ENCODE peak calls at places on chromosomes 4 and X, in nine cellular contexts. Q is foreskin keratinocyte, I is RWPE1, X is suprapubic skin, B is PC-3, N is GM13977, F is heart right ventricle, D is GM12865, J is Calu3. L is an unnamed sample.
A peak's percentile ranks its signal among the peaks of the same experiment; 100 is the strongest.

GRCh38 chrX:8189096-8189830 is 18.2 kb upstream of the VCX2 start:
- DNase-seq in Q (peak; percentile 33), I (peak; percentile 20), X (no peak), B (no peak), N (no peak), F (no peak), D (no peak), J (no peak), L (no peak)

GRCh38 chr4:109631709-109632108 is 71.5 kb downstream of the CASP6 start:
- DNase-seq in Q (no peak), I (no peak), X (no peak), B (peak; percentile 11), N (no peak), F (peak; percentile 8), D (no peak), J (no peak), L (no peak)

GRCh38 chr4:54568184-54568583 is 89.6 kb upstream of the KIT start:
- DNase-seq in Q (no peak), I (peak; percentile 65), X (no peak), B (peak; percentile 82), N (no peak), F (no peak), D (no peak), J (no peak), L (no peak)

GRCh38 chr4:1408418-1408817 is 2.2 kb upstream of the NKX1-1 start:
- DNase-seq in Q (no peak), I (no peak), X (no peak), B (no peak), N (peak; percentile 35), F (no peak), D (no peak), J (no peak), L (peak; percentile 33)

GRCh38 chr4:20305976-20306375 is 54.3 kb downstream of the SLIT2 start:
- DNase-seq in Q (no peak), I (no peak), X (no peak), B (peak; percentile 36), N (no peak), F (no peak), D (no peak), J (peak; percentile 15), L (no peak)

GRCh38 chr4:65546882-65547281 is 123.4 kb downstream of the EPHA5 start:
- DNase-seq in Q (no peak), I (no peak), X (no peak), B (no peak), N (no peak), F (no peak), D (no peak), J (no peak), L (no peak)

GRCh38 chr4:87853108-87853507 is 20.3 kb downstream of the MEPE start:
- DNase-seq in Q (no peak), I (peak; percentile 36), X (no peak), B (peak; percentile 67), N (peak; percentile 45), F (no peak), D (peak; percentile 28), J (no peak), L (no peak)

GRCh38 chr4:63663870-63664269 is 745.4 kb downstream of the TECRL start:
- DNase-seq in Q (no peak), I (no peak), X (no peak), B (no peak), N (no peak), F (no peak), D (peak; percentile 19), J (no peak), L (no peak)

GRCh38 chrX:2451456-2452316 is 49.1 kb downstream of the DHRSX start:
- DNase-seq in Q (no peak), I (no peak), X (no peak), B (no peak), N (no peak), F (no peak), D (no peak), J (no peak), L (no peak)

GRCh38 chr4:7430368-7430964 is 4.3 kb downstream of the PSAPL1 start:
- DNase-seq in Q (peak; percentile 43), I (peak; percentile 60), X (peak; percentile 52), B (peak; percentile 39), N (no peak), F (no peak), D (no peak), J (peak; percentile 51), L (no peak)

GRCh38 chrX:135596495-135596894 is 76.0 kb downstream of the INTS6L start:
- DNase-seq in Q (no peak), I (peak; percentile 0), X (no peak), B (peak; percentile 58), N (peak; percentile 37), F (peak; percentile 7), D (peak; percentile 27), J (peak; percentile 20), L (no peak)

GRCh38 chr4:99885063-99885664 is 9.1 kb downstream of the LAMTOR3 start:
- DNase-seq in Q (no peak), I (peak; percentile 30), X (no peak), B (peak; percentile 54), N (peak; percentile 30), F (no peak), D (peak; percentile 52), J (peak; percentile 11), L (no peak)

GRCh38 chrX:40266490-40267333 is 169.0 kb upstream of the BCOR start:
- DNase-seq in Q (no peak), I (peak; percentile 66), X (peak; percentile 73), B (peak; percentile 71), N (peak; percentile 59), F (peak; percentile 64), D (no peak), J (peak; percentile 75), L (peak; percentile 52)

GRCh38 chr4:72326692-72327632 is 242.1 kb downstream of the ADAMTS3 start:
- DNase-seq in Q (no peak), I (peak; percentile 24), X (no peak), B (peak; percentile 83), N (peak; percentile 9), F (no peak), D (peak; percentile 33), J (no peak), L (no peak)

GRCh38 chr4:76998251-76998901 is 48.8 kb downstream of the SEPTIN11 start:
- DNase-seq in Q (no peak), I (no peak), X (no peak), B (no peak), N (no peak), F (no peak), D (no peak), J (no peak), L (no peak)

GRCh38 chr4:54661156-54661555 is 3.4 kb downstream of the KIT start:
- DNase-seq in Q (peak; percentile 60), I (peak; percentile 60), X (no peak), B (peak; percentile 66), N (no peak), F (no peak), D (no peak), J (no peak), L (no peak)

GRCh38 chr4:183722738-183723560 is 63.9 kb downstream of the TRAPPC11 start:
- DNase-seq in Q (no peak), I (peak; percentile 54), X (peak; percentile 85), B (peak; percentile 75), N (peak; percentile 89), F (peak; percentile 65), D (peak; percentile 90), J (peak; percentile 87), L (peak; percentile 52)
- TF ChIP-seq CTCF in Q (no peak), I (peak; percentile 31), X (no peak), B (no peak), N (peak; percentile 21), F (peak; percentile 47), D (no peak), J (no peak), L (no peak)

GRCh38 chr4:18075823-18076433 is 54.4 kb upstream of the LCORL start:
- DNase-seq in Q (no peak), I (no peak), X (no peak), B (peak; percentile 47), N (no peak), F (peak; percentile 45), D (peak; percentile 67), J (no peak), L (no peak)
- TF ChIP-seq CTCF in Q (peak; percentile 50), I (peak; percentile 10), X (no peak), B (peak; percentile 60), N (peak; percentile 35), F (peak; percentile 63), D (peak; percentile 33), J (no peak), L (peak; percentile 28)

GRCh38 chr4:176761872-176762271 is 30.9 kb downstream of the VEGFC start:
- DNase-seq in Q (no peak), I (no peak), X (no peak), B (no peak), N (no peak), F (no peak), D (no peak), J (no peak), L (no peak)
- TF ChIP-seq CTCF in Q (no peak), I (no peak), X (no peak), B (no peak), N (no peak), F (no peak), D (no peak), J (no peak), L (no peak)

DNA sequence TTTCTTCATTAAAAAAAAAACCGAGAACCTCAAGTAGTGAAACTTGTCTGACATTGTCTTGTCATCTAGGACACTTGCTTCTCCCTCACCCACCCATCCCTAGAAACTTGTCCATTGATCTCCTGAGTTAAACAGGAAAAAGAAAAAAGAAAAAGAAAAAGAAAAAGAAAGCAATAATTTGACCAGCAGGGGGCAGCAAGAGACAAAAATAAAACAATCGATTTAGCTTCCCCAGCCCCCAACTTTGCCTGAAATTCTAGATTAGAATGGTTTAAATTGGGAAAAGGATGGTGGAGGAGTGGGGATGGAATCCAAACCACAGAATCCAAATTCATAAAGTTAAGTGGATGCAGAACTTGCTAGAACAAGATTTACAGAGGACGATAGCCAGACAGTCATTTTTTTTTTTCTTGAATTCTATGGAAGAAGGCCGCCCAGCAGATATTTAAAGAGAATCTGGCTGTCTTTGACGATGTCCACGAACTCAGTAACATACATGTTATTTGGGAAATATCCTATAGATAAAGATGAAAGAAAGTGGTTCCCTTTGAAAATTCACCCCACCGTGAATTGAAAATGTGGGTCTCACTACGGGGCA is 282.9 kb downstream of the USP46 start:
- DNase-seq in Q (no peak), I (peak; percentile 26), X (no peak), B (peak; percentile 77), N (peak; percentile 14), F (peak; percentile 38), D (peak; percentile 46), J (peak; percentile 14), L (no peak)
- TF ChIP-seq CTCF in Q (peak; percentile 75), I (peak; percentile 58), X (no peak), B (peak; percentile 88), N (peak; percentile 60), F (peak; percentile 69), D (peak; percentile 40), J (peak; percentile 40), L (peak; percentile 81)

GRCh38 chr4:74660866-74661265 is 133.5 kb downstream of the BTC start:
- DNase-seq in Q (no peak), I (no peak), X (no peak), B (no peak), N (no peak), F (no peak), D (no peak), J (no peak), L (no peak)
- TF ChIP-seq CTCF in Q (no peak), I (no peak), X (no peak), B (no peak), N (no peak), F (no peak), D (no peak), J (no peak), L (no peak)

DNA sequence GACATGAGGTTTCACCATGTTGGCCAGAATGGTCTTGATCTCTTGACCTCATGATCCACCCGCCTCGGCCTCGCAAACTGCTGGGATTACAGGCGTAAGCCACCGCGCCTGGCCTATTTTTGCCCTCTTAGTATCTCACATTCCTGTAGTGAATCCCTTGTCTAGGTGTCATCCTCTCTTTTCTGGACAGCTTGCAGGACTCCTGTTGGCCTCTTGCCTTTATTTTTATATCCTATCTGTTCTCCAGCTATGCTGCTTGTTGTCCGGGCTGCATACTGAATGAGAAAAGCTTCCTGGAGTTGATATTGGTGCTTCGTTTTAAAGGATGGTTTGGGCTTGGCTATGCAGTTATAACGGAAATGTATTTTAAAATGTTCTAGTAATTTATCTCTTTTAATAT is 148.6 kb downstream of the TLL1 start:
- DNase-seq in Q (no peak), I (no peak), X (no peak), B (no peak), N (no peak), F (no peak), D (no peak), J (no peak), L (no peak)
- TF ChIP-seq CTCF in Q (no peak), I (no peak), X (no peak), B (no peak), N (no peak), F (no peak), D (no peak), J (no peak), L (no peak)

L was measured in CD14-positive monocyte.